ENCODE peak calls at places on chromosomes 4 and X, in nine cellular contexts. D, J, K, I, B, P, Z, L and U are unnamed samples.
A peak's percentile ranks its signal among the peaks of the same experiment; 100 is the strongest.

GRCh38 chrX:114712466-114712865 is 128.6 kb downstream of the HTR2C start:
- DNase-seq in K (no peak), D (no peak), I (no peak), P (no peak), L (no peak), J (no peak), B (no peak), Z (no peak), U (no peak)

GRCh38 chr4:12844111-12844510 is 640.0 kb downstream of the RAB28 start:
- DNase-seq in B (no peak), P (no peak), I (peak; percentile 26), D (no peak), K (no peak), J (peak; percentile 6), L (no peak), Z (no peak), U (no peak)

GRCh38 chrX:136130931-136131843 is 16.1 kb upstream of the FHL1 start:
- DNase-seq in I (peak; percentile 84), D (peak; percentile 14), B (peak; percentile 11), Z (no peak), J (peak; percentile 91), P (peak; percentile 82), L (peak; percentile 87), K (peak; percentile 80), U (no peak)

GRCh38 chr4:151806511-151806927 is 45.7 kb upstream of the GATB start:
- DNase-seq in Z (no peak), D (no peak), L (no peak), P (peak; percentile 89), B (no peak), J (peak; percentile 12), I (peak; percentile 87), K (peak; percentile 67), U (no peak)

GRCh38 chr4:14315129-14315528 is 687.2 kb upstream of the CPEB2 start:
- DNase-seq in J (no peak), K (no peak), D (no peak), L (peak; percentile 36), P (no peak), Z (no peak), I (no peak), B (no peak), U (no peak)

GRCh38 chr4:54233128-54233696 is 4.1 kb downstream of the PDGFRA start:
- DNase-seq in Z (peak; percentile 80), L (peak; percentile 80), K (peak; percentile 89), D (no peak), B (peak; percentile 68), I (peak; percentile 84), P (peak; percentile 85), J (peak; percentile 81), U (peak; percentile 74)

GRCh38 chr4:47471591-47471990 is 8.1 kb upstream of the COMMD8 start:
- DNase-seq in L (no peak), J (no peak), B (no peak), D (no peak), I (no peak), P (no peak), Z (no peak), K (no peak), U (no peak)

GRCh38 chr4:77308843-77309242 is 151.8 kb downstream of the CCNG2 start:
- DNase-seq in P (peak; percentile 35), J (peak; percentile 38), L (peak; percentile 56), Z (no peak), D (peak; percentile 50), I (peak; percentile 35), K (peak; percentile 29), B (peak; percentile 44), U (no peak)

GRCh38 chrX:8244301-8244700 is 73.2 kb upstream of the VCX2 start:
- DNase-seq in B (no peak), P (no peak), J (peak; percentile 17), D (no peak), Z (no peak), I (no peak), K (no peak), L (no peak), U (no peak)

GRCh38 chrX:13307041-13307440 is 12.8 kb downstream of the ATXN3L start:
- DNase-seq in I (no peak), K (no peak), L (no peak), Z (no peak), J (no peak), B (no peak), P (no peak), D (no peak), U (no peak)

GRCh38 chr4:120156115-120156718 is 89.6 kb upstream of the MAD2L1 start:
- DNase-seq in L (peak; percentile 81), P (peak; percentile 80), I (peak; percentile 69), J (peak; percentile 35), K (peak; percentile 89), Z (no peak), D (peak; percentile 81), B (peak; percentile 70), U (peak; percentile 56)

GRCh38 chr4:69760455-69760854 is at the start of gene SULT1B1:
- DNase-seq in D (no peak), Z (no peak), K (peak; percentile 88), J (peak; percentile 58), B (no peak), L (peak; percentile 38), P (peak; percentile 43), I (peak; percentile 45), U (no peak)

GRCh38 chrX:68415289-68415688 is 18.0 kb downstream of the OPHN1 start:
- DNase-seq in K (peak; percentile 77), L (no peak), Z (no peak), P (peak; percentile 64), J (peak; percentile 6), D (no peak), I (no peak), B (no peak), U (no peak)

GRCh38 chr4:65670331-65671031 is at the start of gene EPHA5:
- DNase-seq in J (peak; percentile 40), P (peak; percentile 41), L (peak; percentile 25), K (peak; percentile 36), I (peak; percentile 83), D (no peak), B (peak; percentile 16), Z (peak; percentile 79), U (peak; percentile 69)

GRCh38 chr4:14863420-14864364 is 138.6 kb upstream of the CPEB2 start:
- DNase-seq in P (no peak), I (no peak), D (no peak), J (no peak), Z (no peak), L (no peak), B (no peak), K (no peak), U (no peak)

GRCh38 chrX:151974336-151975227 is at the start of gene GABRE:
- DNase-seq in I (peak; percentile 22), J (no peak), K (no peak), L (peak; percentile 27), B (peak; percentile 85), P (no peak), Z (peak; percentile 50), D (no peak), U (peak; percentile 39)

GRCh38 chr4:35461931-35462659 is 782.2 kb downstream of the ARAP2 start:
- DNase-seq in D (no peak), I (no peak), L (peak; percentile 27), B (no peak), K (no peak), J (no peak), Z (no peak), P (no peak), U (no peak)

GRCh38 chr4:24573582-24573981 is 10.8 kb downstream of the DHX15 start:
- DNase-seq in J (no peak), P (no peak), I (no peak), Z (no peak), L (no peak), B (no peak), K (no peak), D (no peak), U (no peak)

GRCh38 chr4:37644962-37645361 is 41.2 kb downstream of the RELL1 start:
- DNase-seq in L (no peak), Z (no peak), K (peak; percentile 94), J (no peak), B (no peak), D (no peak), P (peak; percentile 91), I (no peak), U (no peak)
- H3K4me1 ChIP-seq in L (peaks cover 2% of the 10 kb centered on the region), Z (peaks cover 5% of the 10 kb centered on the region), K (peaks cover 5% of the 10 kb centered on the region), J (peaks cover 9% of the 10 kb centered on the region), B (no peaks in the 10 kb centered on the region), D (peaks cover 31% of the 10 kb centered on the region), P (peaks cover 4% of the 10 kb centered on the region), I (peaks cover 5% of the 10 kb centered on the region), U (no peaks in the 10 kb centered on the region)

GRCh38 chrX:65706041-65706828 is 38.8 kb downstream of the MSN start:
- DNase-seq in J (peak; percentile 83), Z (no peak), D (no peak), L (no peak), I (peak; percentile 88), P (peak; percentile 85), K (peak; percentile 80), B (no peak), U (no peak)
- H3K4me1 ChIP-seq in J (peaks cover 33% of the 10 kb centered on the region), Z (peaks cover 4% of the 10 kb centered on the region), D (peaks cover 49% of the 10 kb centered on the region), L (peaks cover 29% of the 10 kb centered on the region), I (peaks cover 11% of the 10 kb centered on the region), P (peaks cover 21% of the 10 kb centered on the region), K (peaks cover 20% of the 10 kb centered on the region), B (no peaks in the 10 kb centered on the region), U (no peaks in the 10 kb centered on the region)

DNA sequence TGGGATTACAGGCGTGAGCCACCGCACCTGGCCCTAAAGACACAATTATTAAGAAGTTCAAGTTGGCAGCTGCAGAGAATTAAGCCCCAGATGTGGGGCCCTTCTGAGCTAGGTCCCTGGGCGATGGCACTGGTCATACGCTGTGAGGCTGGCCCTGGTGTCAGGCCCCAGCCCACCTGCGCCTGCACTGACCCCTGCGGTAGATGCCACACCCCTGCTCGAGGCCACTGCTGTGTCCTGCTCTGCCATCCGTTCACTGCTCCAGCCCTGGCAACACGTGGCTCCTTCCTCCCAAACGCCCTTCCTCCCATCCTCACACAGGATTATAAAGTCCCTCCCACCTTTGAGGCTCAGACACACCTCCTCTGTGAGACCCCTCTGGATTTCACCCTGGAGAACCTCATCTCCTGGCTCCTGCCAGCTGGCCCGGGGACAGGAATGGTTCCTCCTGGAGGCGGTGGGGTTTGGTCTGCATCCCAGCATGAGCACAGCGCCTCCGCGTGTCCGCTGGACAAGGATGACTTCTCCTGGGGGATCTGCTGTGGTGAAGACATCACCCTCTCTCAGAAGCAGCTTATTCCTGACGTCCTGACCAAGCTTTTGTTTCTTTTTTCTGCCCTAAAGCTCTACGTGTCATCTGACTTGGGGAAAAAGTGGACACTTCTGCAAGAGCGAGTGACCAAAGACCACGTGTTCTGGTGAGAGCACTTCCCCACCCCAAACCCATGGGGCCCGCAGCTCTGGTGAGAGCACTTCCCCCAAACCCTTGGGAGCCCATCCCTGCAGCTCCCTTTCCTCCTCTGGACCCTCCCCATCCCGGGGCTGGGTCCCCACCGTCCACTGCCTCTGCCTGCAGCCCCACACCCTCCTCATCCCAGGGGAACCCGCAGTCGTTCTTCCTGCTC is 219.0 kb upstream of the PSAPL1 start:
- DNase-seq in L (no peak), I (no peak), J (no peak), B (no peak), K (no peak), D (no peak), P (no peak), Z (peak; percentile 50), U (no peak)
- H3K4me1 ChIP-seq in L (no peaks in the 10 kb centered on the region), I (peaks cover 76% of the 10 kb centered on the region), J (peaks cover 41% of the 10 kb centered on the region), B (peaks cover 8% of the 10 kb centered on the region), K (peaks cover 15% of the 10 kb centered on the region), D (peaks cover 27% of the 10 kb centered on the region), P (peaks cover 13% of the 10 kb centered on the region), Z (peaks cover 48% of the 10 kb centered on the region), U (no peaks in the 10 kb centered on the region)

DNA sequence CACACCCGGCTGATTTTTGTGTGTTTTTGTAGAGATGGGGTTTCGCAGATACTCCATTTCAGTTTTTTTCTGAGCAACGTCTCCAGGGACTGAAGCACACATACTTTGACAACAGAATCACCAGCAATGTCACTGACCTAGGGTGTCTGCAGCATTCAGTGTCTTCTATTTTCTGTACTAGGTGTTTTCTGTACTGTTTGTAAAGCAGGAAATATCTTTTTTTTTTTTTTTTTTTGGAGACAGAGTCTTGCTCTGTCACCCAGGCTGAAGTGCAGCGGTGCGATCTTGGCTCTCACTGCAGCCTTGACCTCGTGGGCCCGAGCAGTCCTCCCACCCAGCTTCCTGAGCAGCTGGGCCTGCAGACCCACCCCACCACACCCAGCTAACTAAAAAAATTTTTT is 8.8 kb downstream of the ADD1 start:
- DNase-seq in Z (no peak), K (no peak), P (no peak), J (no peak), I (no peak), L (no peak), D (peak; percentile 80), B (peak; percentile 63), U (no peak)
- H3K4me1 ChIP-seq in Z (peaks cover 24% of the 10 kb centered on the region), K (peaks cover 8% of the 10 kb centered on the region), P (peaks cover 12% of the 10 kb centered on the region), J (no peaks in the 10 kb centered on the region), I (peaks cover 6% of the 10 kb centered on the region), L (no peaks in the 10 kb centered on the region), D (peaks cover 25% of the 10 kb centered on the region), B (peaks cover 15% of the 10 kb centered on the region), U (no peaks in the 10 kb centered on the region)